ENCODE peak calls at places on chromosomes 4 and X, in seven cellular contexts. T is A549, K is cardiac fibroblast, R is Caco-2, A is PC-3, J is cardiac muscle cell, M is AG09319. X is an unnamed sample.

GRCh38 chr4:24482871-24483270 is 101.5 kb downstream of the DHX15 start:
- DNase-seq in R (no peak), J (peak), K (no peak), T (no peak), A (no peak), M (no peak), X (no peak)

GRCh38 chr4:10529256-10529890 is 72.1 kb upstream of the ZNF518B start:
- DNase-seq in J (peak), R (no peak), K (peak), M (no peak), T (no peak), A (peak), X (no peak)

GRCh38 chr4:93776386-93777080 is 52.0 kb upstream of the ATOH1 start:
- DNase-seq in R (no peak), T (peak), K (peak), J (peak), M (no peak), A (peak), X (no peak)

GRCh38 chr4:75343333-75343732 is 170.9 kb downstream of the RCHY1 start:
- DNase-seq in T (no peak), J (no peak), M (no peak), K (no peak), A (no peak), R (no peak), X (no peak)

GRCh38 chrX:17375631-17376380 is 806 bp downstream of the NHS start:
- DNase-seq in J (peak), R (peak), A (peak), K (peak), M (no peak), T (peak), X (no peak)

GRCh38 chr4:102553982-102554381 is 52.8 kb downstream of the NFKB1 start:
- DNase-seq in K (peak), R (no peak), M (no peak), T (no peak), J (no peak), A (peak), X (no peak)

GRCh38 chr4:5635826-5636196 is 72.5 kb downstream of the EVC2 start:
- DNase-seq in R (no peak), M (no peak), J (peak), A (peak), K (peak), T (no peak), X (no peak)

GRCh38 chrX:131728295-131729145 is 184.6 kb downstream of the OR13H1 start:
- DNase-seq in J (no peak), R (no peak), T (no peak), K (no peak), A (no peak), M (peak), X (no peak)

GRCh38 chr4:87073570-87074470 is 139.0 kb downstream of the AFF1 start:
- DNase-seq in M (no peak), K (no peak), A (peak), R (no peak), T (no peak), J (peak), X (peak)

GRCh38 chr4:118968006-118968405 is 79.4 kb downstream of the SYNPO2 start:
- DNase-seq in T (no peak), K (peak), J (peak), R (no peak), M (peak), A (peak), X (peak)

GRCh38 chrX:119402588-119402987 is 3.5 kb downstream of the SLC25A43 start:
- DNase-seq in J (no peak), M (no peak), K (no peak), R (no peak), T (no peak), A (no peak), X (no peak)

GRCh38 chr4:58093352-58093751 is 983.2 kb upstream of the IGFBP7 start:
- DNase-seq in T (no peak), R (no peak), M (no peak), K (no peak), J (no peak), A (no peak), X (no peak)

GRCh38 chrX:136057567-136057966 is 72.3 kb downstream of the SLC9A6 start:
- DNase-seq in M (no peak), A (peak), R (no peak), T (no peak), K (no peak), J (no peak), X (no peak)

GRCh38 chrX:123173833-123174232 is 10.2 kb upstream of the GRIA3 start:
- DNase-seq in R (no peak), M (no peak), K (peak), T (no peak), A (peak), J (no peak), X (no peak)

GRCh38 chrX:105618393-105619101 is 203.8 kb upstream of the NRK start:
- DNase-seq in R (no peak), J (no peak), K (peak), T (no peak), M (no peak), A (peak), X (no peak)

GRCh38 chr4:40682298-40683101 is 52.8 kb upstream of the RBM47 start:
- DNase-seq in A (no peak), K (no peak), R (no peak), T (no peak), J (no peak), M (no peak), X (no peak)

GRCh38 chr4:40681600-40682297 is 52.1 kb upstream of the RBM47 start:
- DNase-seq in T (no peak), R (no peak), J (no peak), K (no peak), A (no peak), M (no peak), X (no peak)

GRCh38 chr4:40675166-40675565 is 45.5 kb upstream of the RBM47 start:
- DNase-seq in A (peak), K (no peak), M (no peak), T (no peak), R (no peak), J (no peak), X (no peak)

GRCh38 chr4:40672528-40673522 is 43.2 kb upstream of the RBM47 start:
- DNase-seq in T (peak), K (peak), R (peak), J (peak), A (peak), M (peak), X (peak)

DNA sequence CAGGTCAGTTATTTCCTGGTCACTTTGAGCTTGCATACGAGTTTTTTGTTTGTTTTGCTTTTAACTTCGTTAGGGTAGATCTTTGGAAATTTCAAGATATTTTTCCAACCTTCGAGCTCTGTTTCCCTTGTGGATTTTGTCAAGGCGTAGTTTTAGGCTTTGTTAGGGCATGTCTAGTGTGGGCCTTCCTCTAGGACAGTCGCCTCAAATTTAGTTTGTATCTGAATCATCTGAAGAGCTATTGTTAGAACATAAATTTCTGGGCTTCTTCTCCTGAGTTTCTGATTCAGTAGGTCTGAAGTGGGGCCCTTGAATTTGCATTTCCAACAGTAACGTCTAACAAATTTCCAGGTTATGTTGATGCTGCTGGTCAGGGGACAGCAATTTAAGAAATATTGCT is 48.8 kb upstream of the RBM47 start:
- DNase-seq in R (no peak), T (no peak), A (no peak), K (no peak), J (no peak), M (no peak), X (no peak)
- TF ChIP-seq CTCF in R (no peak), T (no peak), A (no peak), K (no peak), J (no peak), M (no peak), X (no peak)

GRCh38 chrX:100611951-100612350 is 24.7 kb downstream of the TSPAN6 start:
- DNase-seq in A (no peak), K (no peak), R (no peak), J (no peak), M (no peak), T (no peak), X (no peak)

GRCh38 chrX:100609591-100609990 is 24.9 kb downstream of the TNMD start:
- DNase-seq in K (peak), A (peak), R (no peak), J (no peak), T (no peak), M (no peak), X (no peak)

DNA sequence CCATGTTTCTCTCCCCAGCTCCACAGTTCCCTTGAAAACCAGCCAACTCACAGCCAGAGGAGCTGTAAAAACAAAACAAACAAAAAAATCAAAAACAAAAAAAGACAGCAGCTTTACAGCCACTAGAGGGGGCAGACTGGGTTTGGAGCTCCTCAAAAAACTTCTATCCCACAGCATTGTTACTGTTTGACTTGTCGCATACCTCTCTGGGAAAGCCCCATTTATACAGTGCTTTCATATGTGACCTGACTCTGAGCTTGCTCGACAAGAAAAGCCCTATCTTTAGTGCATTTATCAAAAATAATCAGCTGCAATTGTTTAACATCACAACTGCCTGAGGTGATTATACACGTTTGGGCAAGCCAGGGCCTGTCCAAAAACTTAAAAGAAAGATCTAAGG is 21.6 kb downstream of the TSPAN6 start:
- DNase-seq in K (peak), T (peak), J (peak), A (peak), M (peak), R (peak), X (peak)
- TF ChIP-seq CTCF in K (peak), T (peak), J (peak), A (peak), M (peak), R (peak), X (peak)

DNA sequence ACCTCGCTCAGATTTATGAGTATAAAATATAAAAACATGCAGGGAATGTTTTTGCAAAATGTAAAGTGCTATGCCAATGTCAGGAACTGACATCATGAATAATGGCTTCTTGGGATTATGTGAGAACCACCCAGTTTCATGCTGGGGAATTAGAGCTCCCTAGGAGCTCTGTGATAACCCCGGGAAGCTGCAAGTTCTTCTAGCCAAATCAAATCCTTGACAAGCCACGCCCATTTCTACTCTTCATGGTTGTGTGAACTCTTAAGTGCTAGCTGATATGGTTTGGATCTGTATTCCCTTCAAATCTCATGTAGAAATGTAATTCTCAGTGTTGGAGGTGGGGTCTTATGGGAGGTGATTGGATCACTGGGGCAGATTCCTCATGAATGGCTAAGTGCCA is 85.8 kb upstream of the PAK3 start:
- DNase-seq in M (no peak), T (no peak), A (no peak), K (no peak), J (no peak), R (no peak), X (no peak)
- TF ChIP-seq CTCF in M (no peak), T (no peak), A (no peak), K (no peak), J (no peak), R (no peak), X (no peak)

DNA sequence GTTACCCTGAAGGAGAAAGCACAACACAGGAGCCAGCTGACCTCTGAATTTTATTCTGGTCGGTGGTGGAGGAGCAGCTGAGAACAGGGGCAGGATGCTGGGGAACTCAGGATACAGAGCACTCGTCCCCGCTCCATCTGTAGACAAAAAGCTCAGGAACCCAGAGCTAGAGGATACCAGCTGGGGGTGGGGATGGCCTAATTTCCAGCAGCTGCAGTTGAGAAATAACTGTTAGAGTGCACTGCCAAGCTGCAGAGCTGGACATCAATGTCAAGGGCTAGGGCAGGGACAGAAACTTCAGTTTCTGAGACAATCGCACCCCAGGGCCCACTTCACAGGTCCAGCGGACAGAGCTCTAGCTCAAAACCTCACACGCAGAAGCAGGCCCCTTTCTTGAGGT is 122.1 kb upstream of the GUCY1A1 start:
- DNase-seq in M (no peak), T (no peak), R (no peak), J (no peak), K (no peak), A (no peak), X (no peak)
- TF ChIP-seq CTCF in M (no peak), T (no peak), R (no peak), J (no peak), K (no peak), A (no peak), X (no peak)

DNA sequence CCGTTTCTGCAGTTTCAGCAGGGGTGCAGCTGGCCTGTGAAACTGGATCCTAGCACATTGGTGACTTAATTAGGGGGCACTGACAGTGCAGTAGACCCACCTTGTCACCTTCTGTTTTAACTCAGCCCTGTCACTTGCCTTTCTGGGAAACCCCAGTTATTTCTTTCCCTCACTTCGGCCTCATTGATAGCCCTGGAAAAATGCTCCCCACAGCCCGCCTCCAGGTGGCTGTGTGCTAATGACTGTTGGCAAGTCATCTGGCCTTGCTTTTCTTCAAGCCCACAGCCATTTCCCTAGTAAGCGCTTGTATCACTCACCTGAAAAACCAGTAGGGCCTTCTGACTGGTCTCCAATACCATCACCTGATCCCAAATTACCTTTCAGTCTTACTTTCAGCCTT is 3.3 kb downstream of the CXCR3 start:
- DNase-seq in A (no peak), M (no peak), R (no peak), T (no peak), J (no peak), K (no peak), X (no peak)
- TF ChIP-seq CTCF in A (no peak), M (no peak), R (no peak), T (no peak), J (no peak), K (no peak), X (no peak)

DNA sequence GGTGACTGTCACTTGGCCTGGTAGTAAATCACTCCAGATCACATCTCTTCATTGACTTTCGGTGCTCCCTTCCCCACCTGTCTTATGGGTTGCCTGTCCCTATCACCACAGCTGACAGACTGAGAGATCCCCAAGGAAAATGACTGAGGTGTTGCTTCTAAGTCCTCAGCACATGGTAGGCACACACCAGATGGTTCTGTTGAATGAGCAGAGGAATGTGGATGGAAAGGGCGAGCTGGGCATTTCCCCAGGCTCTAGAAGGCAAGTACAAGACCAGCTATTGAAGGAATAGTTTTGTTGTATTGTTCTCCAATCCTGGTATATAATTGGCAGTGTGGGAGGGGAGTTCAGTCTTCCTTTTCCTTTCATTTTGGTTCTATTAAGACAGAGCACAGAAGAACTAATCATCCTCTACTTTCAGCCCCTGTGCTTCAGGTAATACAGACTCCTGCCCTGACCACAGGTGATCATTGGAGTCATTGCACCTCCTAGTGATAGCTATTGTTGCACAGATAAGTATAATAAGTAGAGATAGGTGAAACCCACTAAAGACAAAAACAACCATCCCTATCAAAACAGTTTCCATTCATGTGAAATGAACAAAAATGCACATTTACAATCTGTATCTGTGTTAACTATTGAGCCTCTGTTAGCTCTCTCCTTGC is 158.6 kb downstream of the TRAM1L1 start:
- DNase-seq in J (no peak), M (no peak), T (no peak), A (no peak), R (no peak), K (no peak), X (no peak)
- TF ChIP-seq CTCF in J (no peak), M (no peak), T (no peak), A (no peak), R (no peak), K (no peak), X (no peak)